ENCODE peak calls at places on chromosomes 5 and 9, in eight cellular contexts. One of them, this sample, is unnamed.

GRCh38 chr9:109474170-109474569 is 23.9 kb downstream of the PTPN3 start:
- DNase-seq in PC-3: no peak
- DNase-seq in IMR-90: no peak
- DNase-seq in astrocyte: no peak
- DNase-seq in A549: no peak
- DNase-seq in mesendoderm: no peak
- DNase-seq in MM.1S: no peak
- DNase-seq in GM23338: no peak
- DNase-seq in this sample: no peak

GRCh38 chr9:120755827-120756434 is 37.3 kb downstream of the FBXW2 start:
- DNase-seq in A549: peak
- DNase-seq in MM.1S: peak
- DNase-seq in mesendoderm: peak
- DNase-seq in GM23338: peak
- DNase-seq in PC-3: peak
- DNase-seq in IMR-90: peak
- DNase-seq in astrocyte: no peak
- DNase-seq in this sample: peak

GRCh38 chr5:29963956-29964355 is 1229.5 kb upstream of the CDH6 start:
- DNase-seq in IMR-90: no peak
- DNase-seq in MM.1S: no peak
- DNase-seq in astrocyte: no peak
- DNase-seq in GM23338: peak
- DNase-seq in PC-3: peak
- DNase-seq in mesendoderm: no peak
- DNase-seq in A549: no peak
- DNase-seq in this sample: no peak

GRCh38 chr5:96919754-96920197 is 16.1 kb upstream of the LNPEP start:
- DNase-seq in GM23338: no peak
- DNase-seq in astrocyte: no peak
- DNase-seq in A549: no peak
- DNase-seq in IMR-90: no peak
- DNase-seq in MM.1S: no peak
- DNase-seq in PC-3: no peak
- DNase-seq in mesendoderm: no peak
- DNase-seq in this sample: no peak

GRCh38 chr5:127892467-127893207 is 189.4 kb downstream of the CCDC192 start:
- DNase-seq in A549: no peak
- DNase-seq in GM23338: no peak
- DNase-seq in astrocyte: peak
- DNase-seq in MM.1S: no peak
- DNase-seq in IMR-90: peak
- DNase-seq in mesendoderm: no peak
- DNase-seq in PC-3: peak
- DNase-seq in this sample: no peak

GRCh38 chr5:32223972-32224608 is 50.0 kb upstream of the GOLPH3 start:
- DNase-seq in mesendoderm: peak
- DNase-seq in astrocyte: peak
- DNase-seq in MM.1S: no peak
- DNase-seq in A549: peak
- DNase-seq in PC-3: peak
- DNase-seq in IMR-90: peak
- DNase-seq in GM23338: peak
- DNase-seq in this sample: no peak

GRCh38 chr9:33143241-33143642 is 23.9 kb downstream of the B4GALT1 start:
- DNase-seq in MM.1S: no peak
- DNase-seq in GM23338: no peak
- DNase-seq in astrocyte: peak
- DNase-seq in mesendoderm: no peak
- DNase-seq in PC-3: no peak
- DNase-seq in A549: no peak
- DNase-seq in IMR-90: peak
- DNase-seq in this sample: no peak

GRCh38 chr9:127980706-127981558 is at the start of gene EEIG1:
- DNase-seq in GM23338: peak
- DNase-seq in mesendoderm: peak
- DNase-seq in IMR-90: peak
- DNase-seq in astrocyte: peak
- DNase-seq in A549: peak
- DNase-seq in MM.1S: peak
- DNase-seq in PC-3: peak
- DNase-seq in this sample: peak

GRCh38 chr9:37364751-37365360 is 57.6 kb upstream of the GRHPR start:
- DNase-seq in PC-3: peak
- DNase-seq in A549: no peak
- DNase-seq in astrocyte: no peak
- DNase-seq in IMR-90: no peak
- DNase-seq in GM23338: peak
- DNase-seq in mesendoderm: peak
- DNase-seq in MM.1S: no peak
- DNase-seq in this sample: peak

GRCh38 chr9:93562157-93562556 is 14.2 kb upstream of the PHF2 start:
- DNase-seq in MM.1S: no peak
- DNase-seq in astrocyte: no peak
- DNase-seq in PC-3: no peak
- DNase-seq in IMR-90: no peak
- DNase-seq in A549: no peak
- DNase-seq in GM23338: no peak
- DNase-seq in mesendoderm: no peak
- DNase-seq in this sample: no peak

GRCh38 chr5:170740586-170741205 is 42.8 kb upstream of the GABRP start:
- DNase-seq in IMR-90: no peak
- DNase-seq in mesendoderm: no peak
- DNase-seq in PC-3: no peak
- DNase-seq in A549: no peak
- DNase-seq in GM23338: no peak
- DNase-seq in MM.1S: no peak
- DNase-seq in astrocyte: no peak
- DNase-seq in this sample: no peak

GRCh38 chr9:2494571-2494970 is 127.0 kb upstream of the VLDLR start:
- DNase-seq in A549: no peak
- DNase-seq in GM23338: peak
- DNase-seq in mesendoderm: peak
- DNase-seq in MM.1S: no peak
- DNase-seq in IMR-90: peak
- DNase-seq in PC-3: peak
- DNase-seq in astrocyte: peak
- DNase-seq in this sample: no peak

DNA sequence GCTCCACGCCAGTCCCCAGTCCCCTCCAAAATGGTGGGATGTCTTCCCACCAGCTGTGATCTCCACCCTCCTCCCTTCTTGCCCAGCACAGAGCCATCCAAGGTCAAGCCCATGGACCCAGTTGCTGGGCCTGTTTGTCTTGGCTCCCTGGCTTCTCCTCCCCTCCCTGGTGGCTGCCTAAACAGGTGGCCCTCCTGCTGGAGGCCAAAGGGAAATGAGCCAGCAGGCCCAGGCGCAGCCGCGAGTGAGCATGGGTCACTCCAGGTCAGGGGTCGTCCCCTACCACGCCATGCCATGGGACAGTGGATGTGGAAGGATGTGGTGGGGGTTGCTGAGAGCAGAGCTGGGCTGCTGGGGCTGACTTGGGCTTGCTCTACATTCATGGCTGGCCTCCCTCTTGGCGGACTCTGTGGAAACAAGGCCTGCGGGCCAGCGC is 33.6 kb downstream of the COL15A1 start:
- DNase-seq in A549: no peak
- DNase-seq in mesendoderm: no peak
- DNase-seq in MM.1S: no peak
- DNase-seq in IMR-90: no peak
- DNase-seq in astrocyte: no peak
- DNase-seq in GM23338: no peak
- DNase-seq in PC-3: no peak
- DNase-seq in this sample: no peak
- H3K4me2 ChIP-seq in A549: no peak
- H3K4me2 ChIP-seq in mesendoderm: no peak
- H3K4me2 ChIP-seq in MM.1S: no peak
- H3K4me2 ChIP-seq in IMR-90: no peak
- H3K4me2 ChIP-seq in astrocyte: no peak
- H3K4me2 ChIP-seq in GM23338: no peak
- H3K4me2 ChIP-seq in PC-3: no peak
- H3K4me2 ChIP-seq in this sample: no peak

GRCh38 chr5:98454407-98454806 is 319.1 kb upstream of the RGMB start:
- DNase-seq in PC-3: peak
- DNase-seq in mesendoderm: no peak
- DNase-seq in GM23338: no peak
- DNase-seq in IMR-90: peak
- DNase-seq in A549: no peak
- DNase-seq in MM.1S: no peak
- DNase-seq in astrocyte: no peak
- DNase-seq in this sample: no peak
- H3K4me3 ChIP-seq in PC-3: no peak
- H3K4me3 ChIP-seq in mesendoderm: no peak
- H3K4me3 ChIP-seq in GM23338: no peak
- H3K4me3 ChIP-seq in IMR-90: no peak
- H3K4me3 ChIP-seq in A549: no peak
- H3K4me3 ChIP-seq in MM.1S: no peak
- H3K4me3 ChIP-seq in astrocyte: no peak
- H3K4me3 ChIP-seq in this sample: no peak

GRCh38 chr5:17277907-17278306 is 60.5 kb downstream of the BASP1 start:
- DNase-seq in IMR-90: no peak
- DNase-seq in PC-3: no peak
- DNase-seq in A549: no peak
- DNase-seq in mesendoderm: no peak
- DNase-seq in MM.1S: no peak
- DNase-seq in astrocyte: no peak
- DNase-seq in GM23338: no peak
- DNase-seq in this sample: no peak
- H3K4me2 ChIP-seq in IMR-90: no peak
- H3K4me2 ChIP-seq in PC-3: no peak
- H3K4me2 ChIP-seq in A549: no peak
- H3K4me2 ChIP-seq in mesendoderm: no peak
- H3K4me2 ChIP-seq in MM.1S: no peak
- H3K4me2 ChIP-seq in astrocyte: no peak
- H3K4me2 ChIP-seq in GM23338: no peak
- H3K4me2 ChIP-seq in this sample: no peak

GRCh38 chr9:87310827-87311564 is 186.7 kb upstream of the DAPK1 start:
- DNase-seq in mesendoderm: no peak
- DNase-seq in A549: no peak
- DNase-seq in GM23338: no peak
- DNase-seq in PC-3: no peak
- DNase-seq in MM.1S: no peak
- DNase-seq in astrocyte: no peak
- DNase-seq in IMR-90: no peak
- DNase-seq in this sample: no peak
- H3K4me3 ChIP-seq in mesendoderm: no peak
- H3K4me3 ChIP-seq in A549: no peak
- H3K4me3 ChIP-seq in GM23338: no peak
- H3K4me3 ChIP-seq in PC-3: no peak
- H3K4me3 ChIP-seq in MM.1S: no peak
- H3K4me3 ChIP-seq in astrocyte: no peak
- H3K4me3 ChIP-seq in IMR-90: no peak
- H3K4me3 ChIP-seq in this sample: no peak

DNA sequence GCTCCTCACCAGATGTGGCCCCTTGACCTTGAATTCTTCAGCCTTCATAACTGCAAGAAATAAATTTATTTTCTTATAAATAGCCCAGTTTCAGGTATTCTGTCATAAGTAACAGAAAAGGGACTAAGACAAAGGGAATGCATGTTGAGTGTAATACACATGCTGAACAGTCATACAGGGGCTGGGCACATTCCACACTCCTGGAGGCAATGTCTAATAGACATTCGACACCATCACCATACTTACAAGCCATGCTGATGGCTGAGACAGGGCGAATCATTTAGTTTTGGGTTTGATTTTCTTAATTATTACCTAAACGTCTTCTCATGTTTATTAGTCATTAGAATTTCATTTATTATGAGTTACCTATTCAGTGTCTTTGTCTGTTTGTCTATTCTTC is 68.5 kb downstream of the TENT4A start:
- DNase-seq in MM.1S: no peak
- DNase-seq in GM23338: no peak
- DNase-seq in A549: no peak
- DNase-seq in IMR-90: peak
- DNase-seq in astrocyte: peak
- DNase-seq in PC-3: peak
- DNase-seq in mesendoderm: no peak
- DNase-seq in this sample: no peak
- H3K4me2 ChIP-seq in MM.1S: no peak
- H3K4me2 ChIP-seq in GM23338: no peak
- H3K4me2 ChIP-seq in A549: no peak
- H3K4me2 ChIP-seq in IMR-90: no peak
- H3K4me2 ChIP-seq in astrocyte: no peak
- H3K4me2 ChIP-seq in PC-3: no peak
- H3K4me2 ChIP-seq in mesendoderm: no peak
- H3K4me2 ChIP-seq in this sample: no peak

GRCh38 chr5:140365282-140365681 is 5.3 kb downstream of the SLC4A9 start:
- DNase-seq in A549: no peak
- DNase-seq in MM.1S: no peak
- DNase-seq in IMR-90: no peak
- DNase-seq in GM23338: no peak
- DNase-seq in PC-3: peak
- DNase-seq in mesendoderm: no peak
- DNase-seq in astrocyte: no peak
- DNase-seq in this sample: no peak

GRCh38 chr5:140362311-140362710 is 2.3 kb downstream of the SLC4A9 start:
- DNase-seq in GM23338: no peak
- DNase-seq in astrocyte: no peak
- DNase-seq in mesendoderm: no peak
- DNase-seq in IMR-90: no peak
- DNase-seq in MM.1S: no peak
- DNase-seq in PC-3: no peak
- DNase-seq in A549: no peak
- DNase-seq in this sample: no peak

GRCh38 chr5:140362875-140363630 is 3.1 kb downstream of the SLC4A9 start:
- DNase-seq in GM23338: peak
- DNase-seq in IMR-90: peak
- DNase-seq in astrocyte: peak
- DNase-seq in MM.1S: peak
- DNase-seq in A549: peak
- DNase-seq in mesendoderm: peak
- DNase-seq in PC-3: peak
- DNase-seq in this sample: peak

GRCh38 chr5:140364472-140364765 is 4.4 kb downstream of the SLC4A9 start:
- DNase-seq in GM23338: no peak
- DNase-seq in mesendoderm: no peak
- DNase-seq in IMR-90: no peak
- DNase-seq in PC-3: no peak
- DNase-seq in A549: no peak
- DNase-seq in MM.1S: no peak
- DNase-seq in astrocyte: no peak
- DNase-seq in this sample: no peak

GRCh38 chr5:140363631-140364471 is 3.9 kb downstream of the SLC4A9 start:
- DNase-seq in astrocyte: no peak
- DNase-seq in IMR-90: no peak
- DNase-seq in mesendoderm: no peak
- DNase-seq in GM23338: no peak
- DNase-seq in A549: no peak
- DNase-seq in PC-3: no peak
- DNase-seq in MM.1S: no peak
- DNase-seq in this sample: no peak
- H3K4me3 ChIP-seq in astrocyte: peak
- H3K4me3 ChIP-seq in IMR-90: no peak
- H3K4me3 ChIP-seq in mesendoderm: no peak
- H3K4me3 ChIP-seq in GM23338: peak
- H3K4me3 ChIP-seq in A549: peak
- H3K4me3 ChIP-seq in PC-3: peak
- H3K4me3 ChIP-seq in MM.1S: peak
- H3K4me3 ChIP-seq in this sample: no peak